ENCODE peak calls at places on chromosomes 1 and 21, in six cellular contexts. Y, W, T, S, F and H are unnamed samples. For H3K36me3, the result is how much of the 10 kb centered on the place peaks cover.

GRCh38 chr1:84350104-84350503 is 48.2 kb upstream of the DNASE2B start:
- DNase-seq in T (no peak), F (no peak), Y (no peak), S (no peak), W (no peak), H (no peak)

GRCh38 chr1:9591669-9592509 is 3.2 kb downstream of the TMEM201 start:
- DNase-seq in Y (no peak), T (no peak), F (no peak), S (no peak), W (no peak), H (no peak)

GRCh38 chr1:55310517-55310927 is 95.4 kb upstream of the USP24 start:
- DNase-seq in F (no peak), T (no peak), W (peak), S (peak), Y (no peak), H (no peak)

GRCh38 chr1:19400875-19401854 is 84.2 kb downstream of the CAPZB start:
- DNase-seq in W (no peak), F (no peak), S (no peak), T (no peak), Y (no peak), H (no peak)

GRCh38 chr1:35726814-35727433 is 8.2 kb upstream of the C1orf216 start:
- DNase-seq in S (peak), W (peak), Y (peak), T (peak), F (peak), H (peak)

GRCh38 chr1:227885135-227885647 is 62.5 kb downstream of the WNT9A start:
- DNase-seq in F (peak), W (no peak), T (peak), S (no peak), Y (peak), H (peak)

GRCh38 chr1:36585760-36586072 is 103.0 kb upstream of the CSF3R start:
- DNase-seq in F (no peak), W (no peak), T (no peak), S (no peak), Y (no peak), H (no peak)

GRCh38 chr1:116242741-116243140 is 130.3 kb upstream of the ATP1A1 start:
- DNase-seq in W (no peak), T (peak), Y (no peak), S (no peak), F (no peak), H (no peak)

GRCh38 chr1:205530116-205530515 is 25.6 kb downstream of the CDK18 start:
- DNase-seq in Y (no peak), T (no peak), F (no peak), W (no peak), S (no peak), H (no peak)

GRCh38 chr1:18794066-18794465 is 65.4 kb downstream of the TAS1R2 start:
- DNase-seq in T (no peak), Y (no peak), F (no peak), W (peak), S (no peak), H (no peak)

GRCh38 chr1:23202263-23202749 is 15.0 kb downstream of the HTR1D start:
- DNase-seq in W (peak), S (peak), F (no peak), T (no peak), Y (no peak), H (no peak)

GRCh38 chr1:98098473-98098872 is 177.6 kb upstream of the DPYD start:
- DNase-seq in S (no peak), T (no peak), W (no peak), Y (no peak), F (no peak), H (no peak)

GRCh38 chr21:43712268-43712942 is 6.5 kb upstream of the PDXK start:
- DNase-seq in T (peak), Y (no peak), S (peak), W (peak), F (no peak), H (no peak)

GRCh38 chr1:83882906-83883305 is 116.0 kb downstream of the TTLL7 start:
- DNase-seq in Y (no peak), T (peak), S (peak), W (peak), F (no peak), H (no peak)

GRCh38 chr1:118923319-118923718 is 64.8 kb downstream of the TBX15 start:
- DNase-seq in W (no peak), F (no peak), S (no peak), T (no peak), Y (no peak), H (no peak)

GRCh38 chr1:16066245-16066644 is 7.2 kb downstream of the FAM131C start:
- DNase-seq in Y (no peak), W (no peak), T (no peak), S (no peak), F (no peak), H (no peak)

GRCh38 chr1:2585318-2586092 is 1.1 kb upstream of the PRXL2B start:
- DNase-seq in F (peak), Y (peak), T (peak), W (peak), S (peak), H (peak)

DNA sequence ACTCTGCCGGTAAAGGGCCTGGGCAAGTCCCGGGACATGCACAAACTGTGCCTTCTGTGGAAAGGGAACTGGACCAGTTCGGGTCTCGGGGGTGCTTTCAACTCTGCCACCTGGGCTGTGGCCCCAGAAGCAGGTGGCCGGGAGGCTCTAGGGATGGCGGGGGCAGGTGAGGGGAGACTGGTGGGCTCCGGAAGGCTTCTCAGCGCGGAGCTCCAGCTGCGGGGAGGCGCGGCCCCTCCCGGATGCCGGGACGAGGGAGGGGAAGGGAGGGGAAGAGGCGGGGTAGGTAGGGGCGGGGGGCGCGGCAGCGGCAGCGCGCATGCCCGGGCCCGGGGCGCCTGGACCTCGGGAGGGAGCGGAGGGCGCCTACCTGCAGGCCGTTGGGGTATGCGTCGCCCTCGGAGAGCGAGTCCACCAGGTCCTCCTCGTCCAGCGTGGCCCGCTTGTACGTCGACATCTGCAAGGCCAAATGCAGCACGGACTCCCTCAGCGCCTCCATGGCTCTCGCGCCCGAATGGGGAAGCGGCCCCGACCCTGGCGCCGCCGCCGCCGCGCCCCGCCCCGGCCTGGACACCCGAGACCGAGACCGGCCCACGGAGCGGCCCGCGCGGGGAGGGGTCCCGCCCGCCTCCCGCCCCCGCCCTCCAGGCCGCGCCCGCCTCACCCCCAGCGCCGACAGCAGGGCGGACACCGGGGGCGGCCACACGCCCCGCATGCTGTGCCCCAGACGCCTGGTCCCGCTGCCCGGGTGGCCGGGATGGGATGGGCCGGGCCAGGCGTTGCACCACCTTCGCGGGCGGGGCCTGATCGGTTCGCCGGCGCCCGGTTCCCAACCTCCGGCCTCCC is at the start of gene ECE1:
- DNase-seq in F (peak), Y (peak), T (peak), W (peak), S (no peak), H (peak)
- H3K4me3 ChIP-seq in F (peak), Y (peak), T (peak), W (peak), S (peak), H (peak)

GRCh38 chr1:57094749-57095148 is 128.9 kb upstream of the C8B start:
- DNase-seq in W (no peak), Y (no peak), F (no peak), S (no peak), T (no peak), H (no peak)
- H3K36me3 ChIP-seq in W (under half), Y (under half), F (under half), S (under half), T (under half), H (under half)

GRCh38 chr1:160645386-160646063 is 1.3 kb downstream of the SLAMF1 start:
- DNase-seq in Y (no peak), T (no peak), F (no peak), S (no peak), W (no peak), H (no peak)
- H3K27ac ChIP-seq in Y (peak), T (no peak), F (peak), S (no peak), W (no peak), H (peak)

DNA sequence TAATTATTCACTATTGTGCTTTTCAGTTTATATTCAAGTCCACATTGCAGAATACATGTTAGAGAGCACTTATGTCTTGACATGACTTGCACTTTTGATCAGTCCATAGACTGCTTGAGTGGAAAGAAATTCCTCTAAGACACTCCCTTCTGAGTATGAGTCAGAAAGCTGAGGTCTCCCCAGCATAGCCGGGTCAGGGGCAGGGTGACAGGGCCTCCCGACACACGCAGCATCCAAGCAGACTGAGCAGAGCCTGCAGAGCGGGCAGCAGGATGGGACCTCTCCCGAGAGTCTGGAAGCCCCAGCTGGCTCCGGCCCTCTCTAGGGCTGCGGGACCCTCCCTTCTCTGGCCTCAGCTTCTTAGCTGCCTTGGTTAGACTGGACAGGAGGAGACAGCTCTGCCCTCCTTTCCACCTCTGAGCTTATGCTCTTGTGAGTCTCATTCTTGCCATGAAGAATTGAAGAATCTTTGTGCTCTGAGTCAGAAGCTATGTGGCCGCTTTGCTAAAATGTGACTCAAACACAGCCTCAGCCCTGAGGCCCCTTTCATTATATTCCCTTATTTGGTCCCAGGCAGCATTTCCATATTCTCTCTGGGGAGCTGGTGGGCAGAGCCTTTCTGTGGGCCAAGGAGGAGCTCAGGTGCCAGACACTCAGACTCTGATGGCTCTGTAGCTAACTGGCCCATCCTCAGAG is 11.2 kb upstream of the CAPN2 start:
- DNase-seq in S (peak), F (no peak), Y (no peak), T (no peak), W (peak), H (no peak)
- H3K4me3 ChIP-seq in S (peak), F (no peak), Y (no peak), T (no peak), W (peak), H (no peak)

DNA sequence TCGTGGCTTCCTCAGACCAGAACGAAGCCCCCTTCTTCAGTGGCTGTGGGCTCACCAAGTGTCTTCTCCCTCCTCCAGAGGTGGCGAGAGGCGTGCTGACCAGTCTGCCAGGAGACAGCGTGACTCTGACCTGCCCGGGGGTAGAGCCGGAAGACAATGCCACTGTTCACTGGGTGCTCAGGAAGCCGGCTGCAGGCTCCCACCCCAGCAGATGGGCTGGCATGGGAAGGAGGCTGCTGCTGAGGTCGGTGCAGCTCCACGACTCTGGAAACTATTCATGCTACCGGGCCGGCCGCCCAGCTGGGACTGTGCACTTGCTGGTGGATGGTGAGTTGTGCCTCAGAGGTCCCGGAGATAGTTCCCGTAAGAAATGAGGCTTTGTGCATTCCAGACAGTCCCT is 24.0 kb downstream of the IL6R start:
- DNase-seq in F (no peak), W (no peak), S (no peak), Y (no peak), T (no peak), H (no peak)
- H3K36me3 ChIP-seq in F (under half), W (under half), S (under half), Y (under half), T (under half), H (under half)